ENCODE peak calls at places on chromosome 1, in eight cellular contexts. One of them, this sample, is unnamed.

GRCh38 chr1:37434292-37434907 is 40.0 kb upstream of the ZC3H12A start:
- DNase-seq in HL-60: peak
- DNase-seq in PC-9: peak
- DNase-seq in gastrocnemius medialis: peak
- DNase-seq in choroid plexus epithelial cell: peak
- DNase-seq in fibroblast of pulmonary artery: peak
- DNase-seq in cardiac fibroblast: peak
- DNase-seq in kidney epithelial cell: no peak
- DNase-seq in this sample: no peak

GRCh38 chr1:214102907-214103306 is 115.1 kb downstream of the PROX1 start:
- DNase-seq in cardiac fibroblast: peak
- DNase-seq in fibroblast of pulmonary artery: peak
- DNase-seq in gastrocnemius medialis: no peak
- DNase-seq in kidney epithelial cell: peak
- DNase-seq in choroid plexus epithelial cell: peak
- DNase-seq in PC-9: peak
- DNase-seq in HL-60: no peak
- DNase-seq in this sample: peak

GRCh38 chr1:101174722-101175121 is 62.1 kb upstream of the S1PR1 start:
- DNase-seq in PC-9: peak
- DNase-seq in fibroblast of pulmonary artery: peak
- DNase-seq in HL-60: no peak
- DNase-seq in cardiac fibroblast: peak
- DNase-seq in choroid plexus epithelial cell: peak
- DNase-seq in kidney epithelial cell: peak
- DNase-seq in gastrocnemius medialis: no peak
- DNase-seq in this sample: peak

GRCh38 chr1:116852910-116853309 is 56.8 kb upstream of the PTGFRN start:
- DNase-seq in PC-9: no peak
- DNase-seq in fibroblast of pulmonary artery: no peak
- DNase-seq in kidney epithelial cell: no peak
- DNase-seq in choroid plexus epithelial cell: peak
- DNase-seq in cardiac fibroblast: no peak
- DNase-seq in gastrocnemius medialis: no peak
- DNase-seq in HL-60: no peak
- DNase-seq in this sample: no peak

GRCh38 chr1:19021845-19022244 is 65.4 kb upstream of the IFFO2 start:
- DNase-seq in kidney epithelial cell: no peak
- DNase-seq in gastrocnemius medialis: no peak
- DNase-seq in choroid plexus epithelial cell: no peak
- DNase-seq in fibroblast of pulmonary artery: no peak
- DNase-seq in HL-60: no peak
- DNase-seq in cardiac fibroblast: no peak
- DNase-seq in PC-9: no peak
- DNase-seq in this sample: no peak

GRCh38 chr1:14363707-14364413 is 234.6 kb upstream of the KAZN start:
- DNase-seq in cardiac fibroblast: no peak
- DNase-seq in gastrocnemius medialis: no peak
- DNase-seq in fibroblast of pulmonary artery: no peak
- DNase-seq in kidney epithelial cell: no peak
- DNase-seq in HL-60: no peak
- DNase-seq in PC-9: no peak
- DNase-seq in choroid plexus epithelial cell: no peak
- DNase-seq in this sample: no peak

GRCh38 chr1:44645466-44646244 is 28.6 kb downstream of the TMEM53 start:
- DNase-seq in HL-60: no peak
- DNase-seq in choroid plexus epithelial cell: no peak
- DNase-seq in kidney epithelial cell: no peak
- DNase-seq in PC-9: no peak
- DNase-seq in cardiac fibroblast: no peak
- DNase-seq in fibroblast of pulmonary artery: no peak
- DNase-seq in gastrocnemius medialis: peak
- DNase-seq in this sample: no peak

GRCh38 chr1:20234761-20235540 is 48.6 kb upstream of the PLA2G2C start:
- DNase-seq in choroid plexus epithelial cell: no peak
- DNase-seq in gastrocnemius medialis: no peak
- DNase-seq in kidney epithelial cell: no peak
- DNase-seq in HL-60: no peak
- DNase-seq in cardiac fibroblast: no peak
- DNase-seq in PC-9: no peak
- DNase-seq in fibroblast of pulmonary artery: no peak
- DNase-seq in this sample: no peak

GRCh38 chr1:229709620-229710019 is 83.6 kb downstream of the URB2 start:
- DNase-seq in choroid plexus epithelial cell: no peak
- DNase-seq in PC-9: no peak
- DNase-seq in kidney epithelial cell: no peak
- DNase-seq in gastrocnemius medialis: no peak
- DNase-seq in cardiac fibroblast: peak
- DNase-seq in fibroblast of pulmonary artery: no peak
- DNase-seq in HL-60: no peak
- DNase-seq in this sample: no peak

GRCh38 chr1:31753623-31754349 is 10.4 kb downstream of the ADGRB2 start:
- DNase-seq in kidney epithelial cell: no peak
- DNase-seq in gastrocnemius medialis: no peak
- DNase-seq in choroid plexus epithelial cell: peak
- DNase-seq in fibroblast of pulmonary artery: peak
- DNase-seq in PC-9: no peak
- DNase-seq in HL-60: no peak
- DNase-seq in cardiac fibroblast: no peak
- DNase-seq in this sample: no peak

GRCh38 chr1:7558041-7558461 is 213.0 kb upstream of the VAMP3 start:
- DNase-seq in PC-9: no peak
- DNase-seq in gastrocnemius medialis: no peak
- DNase-seq in cardiac fibroblast: no peak
- DNase-seq in fibroblast of pulmonary artery: no peak
- DNase-seq in kidney epithelial cell: no peak
- DNase-seq in HL-60: no peak
- DNase-seq in choroid plexus epithelial cell: no peak
- DNase-seq in this sample: no peak

GRCh38 chr1:226662704-226663326 is 76.3 kb downstream of the ITPKB start:
- DNase-seq in fibroblast of pulmonary artery: peak
- DNase-seq in kidney epithelial cell: peak
- DNase-seq in cardiac fibroblast: peak
- DNase-seq in PC-9: peak
- DNase-seq in HL-60: peak
- DNase-seq in gastrocnemius medialis: peak
- DNase-seq in choroid plexus epithelial cell: peak
- DNase-seq in this sample: peak

GRCh38 chr1:200971955-200972711 is 51.4 kb downstream of the KIF21B start:
- DNase-seq in cardiac fibroblast: peak
- DNase-seq in fibroblast of pulmonary artery: peak
- DNase-seq in gastrocnemius medialis: no peak
- DNase-seq in PC-9: peak
- DNase-seq in kidney epithelial cell: no peak
- DNase-seq in choroid plexus epithelial cell: peak
- DNase-seq in HL-60: peak
- DNase-seq in this sample: no peak

GRCh38 chr1:168227620-168228019 is 1.8 kb downstream of the SFT2D2 start:
- DNase-seq in fibroblast of pulmonary artery: no peak
- DNase-seq in cardiac fibroblast: peak
- DNase-seq in kidney epithelial cell: no peak
- DNase-seq in gastrocnemius medialis: no peak
- DNase-seq in PC-9: no peak
- DNase-seq in HL-60: no peak
- DNase-seq in choroid plexus epithelial cell: peak
- DNase-seq in this sample: no peak

GRCh38 chr1:30782361-30783243 is 25.0 kb upstream of the LAPTM5 start:
- DNase-seq in fibroblast of pulmonary artery: peak
- DNase-seq in PC-9: peak
- DNase-seq in gastrocnemius medialis: peak
- DNase-seq in HL-60: peak
- DNase-seq in cardiac fibroblast: peak
- DNase-seq in kidney epithelial cell: no peak
- DNase-seq in choroid plexus epithelial cell: peak
- DNase-seq in this sample: no peak

GRCh38 chr1:104120488-104120887 is 370.8 kb downstream of the AMY1C start:
- DNase-seq in cardiac fibroblast: no peak
- DNase-seq in kidney epithelial cell: no peak
- DNase-seq in gastrocnemius medialis: no peak
- DNase-seq in fibroblast of pulmonary artery: no peak
- DNase-seq in choroid plexus epithelial cell: no peak
- DNase-seq in HL-60: no peak
- DNase-seq in PC-9: no peak
- DNase-seq in this sample: no peak
- TF ChIP-seq CTCF in cardiac fibroblast: no peak
- TF ChIP-seq CTCF in kidney epithelial cell: no peak
- TF ChIP-seq CTCF in gastrocnemius medialis: no peak
- TF ChIP-seq CTCF in fibroblast of pulmonary artery: no peak
- TF ChIP-seq CTCF in choroid plexus epithelial cell: no peak
- TF ChIP-seq CTCF in HL-60: no peak
- TF ChIP-seq CTCF in PC-9: peak
- TF ChIP-seq CTCF in this sample: no peak

GRCh38 chr1:59079434-59080135 is 217.3 kb upstream of the FGGY start:
- DNase-seq in PC-9: no peak
- DNase-seq in kidney epithelial cell: no peak
- DNase-seq in gastrocnemius medialis: no peak
- DNase-seq in fibroblast of pulmonary artery: no peak
- DNase-seq in HL-60: no peak
- DNase-seq in choroid plexus epithelial cell: peak
- DNase-seq in cardiac fibroblast: no peak
- DNase-seq in this sample: no peak
- H3K4me3 ChIP-seq in PC-9: no peak
- H3K4me3 ChIP-seq in kidney epithelial cell: no peak
- H3K4me3 ChIP-seq in gastrocnemius medialis: no peak
- H3K4me3 ChIP-seq in fibroblast of pulmonary artery: no peak
- H3K4me3 ChIP-seq in HL-60: no peak
- H3K4me3 ChIP-seq in choroid plexus epithelial cell: no peak
- H3K4me3 ChIP-seq in cardiac fibroblast: no peak
- H3K4me3 ChIP-seq in this sample: no peak

GRCh38 chr1:29125237-29125641 is 1.5 kb upstream of the TMEM200B start:
- DNase-seq in choroid plexus epithelial cell: no peak
- DNase-seq in PC-9: no peak
- DNase-seq in gastrocnemius medialis: no peak
- DNase-seq in fibroblast of pulmonary artery: no peak
- DNase-seq in cardiac fibroblast: no peak
- DNase-seq in HL-60: no peak
- DNase-seq in kidney epithelial cell: no peak
- DNase-seq in this sample: no peak

GRCh38 chr1:29126198-29126597 is 2.5 kb upstream of the TMEM200B start:
- DNase-seq in choroid plexus epithelial cell: no peak
- DNase-seq in gastrocnemius medialis: no peak
- DNase-seq in fibroblast of pulmonary artery: no peak
- DNase-seq in kidney epithelial cell: no peak
- DNase-seq in cardiac fibroblast: no peak
- DNase-seq in PC-9: no peak
- DNase-seq in HL-60: no peak
- DNase-seq in this sample: no peak

GRCh38 chr1:29123871-29124365 is at the start of gene TMEM200B:
- DNase-seq in PC-9: no peak
- DNase-seq in choroid plexus epithelial cell: no peak
- DNase-seq in HL-60: no peak
- DNase-seq in kidney epithelial cell: no peak
- DNase-seq in fibroblast of pulmonary artery: no peak
- DNase-seq in cardiac fibroblast: no peak
- DNase-seq in gastrocnemius medialis: no peak
- DNase-seq in this sample: no peak

GRCh38 chr1:29122987-29123870 is 474 bp downstream of the TMEM200B start:
- DNase-seq in HL-60: no peak
- DNase-seq in PC-9: no peak
- DNase-seq in gastrocnemius medialis: no peak
- DNase-seq in kidney epithelial cell: no peak
- DNase-seq in fibroblast of pulmonary artery: peak
- DNase-seq in choroid plexus epithelial cell: peak
- DNase-seq in cardiac fibroblast: peak
- DNase-seq in this sample: no peak

GRCh38 chr1:29124366-29125236 is 898 bp upstream of the TMEM200B start:
- DNase-seq in choroid plexus epithelial cell: peak
- DNase-seq in cardiac fibroblast: peak
- DNase-seq in fibroblast of pulmonary artery: peak
- DNase-seq in HL-60: peak
- DNase-seq in kidney epithelial cell: no peak
- DNase-seq in PC-9: peak
- DNase-seq in gastrocnemius medialis: peak
- DNase-seq in this sample: no peak
- TF ChIP-seq CTCF in choroid plexus epithelial cell: peak
- TF ChIP-seq CTCF in cardiac fibroblast: peak
- TF ChIP-seq CTCF in fibroblast of pulmonary artery: peak
- TF ChIP-seq CTCF in HL-60: no peak
- TF ChIP-seq CTCF in kidney epithelial cell: peak
- TF ChIP-seq CTCF in PC-9: peak
- TF ChIP-seq CTCF in gastrocnemius medialis: peak
- TF ChIP-seq CTCF in this sample: peak

GRCh38 chr1:27605300-27605766 is 1.4 kb upstream of the AHDC1 start:
- DNase-seq in kidney epithelial cell: no peak
- DNase-seq in PC-9: no peak
- DNase-seq in choroid plexus epithelial cell: no peak
- DNase-seq in fibroblast of pulmonary artery: no peak
- DNase-seq in cardiac fibroblast: no peak
- DNase-seq in HL-60: no peak
- DNase-seq in gastrocnemius medialis: no peak
- DNase-seq in this sample: no peak

GRCh38 chr1:27604579-27605299 is 795 bp upstream of the AHDC1 start:
- DNase-seq in gastrocnemius medialis: no peak
- DNase-seq in PC-9: no peak
- DNase-seq in HL-60: no peak
- DNase-seq in choroid plexus epithelial cell: no peak
- DNase-seq in cardiac fibroblast: no peak
- DNase-seq in fibroblast of pulmonary artery: no peak
- DNase-seq in kidney epithelial cell: no peak
- DNase-seq in this sample: no peak

GRCh38 chr1:27607239-27607804 is 3.4 kb upstream of the AHDC1 start:
- DNase-seq in HL-60: no peak
- DNase-seq in PC-9: no peak
- DNase-seq in gastrocnemius medialis: no peak
- DNase-seq in fibroblast of pulmonary artery: peak
- DNase-seq in choroid plexus epithelial cell: peak
- DNase-seq in kidney epithelial cell: no peak
- DNase-seq in cardiac fibroblast: no peak
- DNase-seq in this sample: no peak

GRCh38 chr1:27606708-27607238 is 2.8 kb upstream of the AHDC1 start:
- DNase-seq in PC-9: no peak
- DNase-seq in cardiac fibroblast: peak
- DNase-seq in choroid plexus epithelial cell: peak
- DNase-seq in kidney epithelial cell: no peak
- DNase-seq in fibroblast of pulmonary artery: no peak
- DNase-seq in gastrocnemius medialis: no peak
- DNase-seq in HL-60: no peak
- DNase-seq in this sample: no peak

DNA sequence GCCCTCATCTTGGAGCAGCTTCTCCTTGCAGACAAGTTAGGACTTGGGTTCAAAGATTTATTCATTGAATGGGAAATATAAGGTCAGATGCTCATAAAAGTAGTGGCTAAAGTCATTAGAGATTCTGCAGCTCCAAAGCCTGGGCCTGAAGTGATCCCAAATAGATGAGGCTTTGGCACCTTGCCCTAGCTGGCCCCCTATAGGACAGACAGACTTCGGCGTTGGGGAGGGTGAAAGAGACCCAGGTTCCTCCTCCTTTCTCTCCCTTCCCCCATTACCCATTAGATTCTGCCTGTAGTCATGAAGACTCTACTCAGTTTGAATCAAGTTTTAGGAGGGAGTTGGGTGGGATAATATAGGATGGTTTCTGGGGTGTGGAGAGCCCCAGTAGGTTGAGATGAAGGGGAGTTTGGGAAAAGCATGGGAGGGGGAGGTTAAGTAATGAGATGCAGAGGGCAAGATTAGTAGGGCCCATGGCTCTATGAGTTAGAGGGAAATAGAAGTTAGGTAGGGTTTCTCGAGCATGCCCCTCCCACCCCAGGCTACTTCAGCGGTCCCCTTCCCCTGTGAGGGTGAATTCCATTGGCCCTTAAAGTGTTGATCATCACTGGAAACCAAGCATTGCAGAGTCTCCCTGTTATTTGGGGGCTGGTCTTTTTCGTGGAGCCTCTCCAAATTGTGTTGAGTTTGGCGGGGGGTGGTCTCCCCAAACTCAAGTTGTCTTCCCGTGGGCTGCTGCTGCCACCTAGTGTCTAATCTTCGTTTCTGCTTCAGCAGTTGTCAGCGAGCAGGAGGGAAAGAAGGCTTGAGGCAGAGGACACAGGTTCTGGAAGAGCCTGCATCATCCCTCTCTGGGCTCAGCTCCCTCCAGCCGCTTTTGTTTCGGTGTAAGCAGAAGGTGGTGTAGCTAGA is 2.1 kb upstream of the AHDC1 start:
- DNase-seq in cardiac fibroblast: peak
- DNase-seq in gastrocnemius medialis: no peak
- DNase-seq in choroid plexus epithelial cell: peak
- DNase-seq in fibroblast of pulmonary artery: peak
- DNase-seq in HL-60: peak
- DNase-seq in kidney epithelial cell: no peak
- DNase-seq in PC-9: peak
- DNase-seq in this sample: no peak
- H3K4me3 ChIP-seq in cardiac fibroblast: no peak
- H3K4me3 ChIP-seq in gastrocnemius medialis: no peak
- H3K4me3 ChIP-seq in choroid plexus epithelial cell: no peak
- H3K4me3 ChIP-seq in fibroblast of pulmonary artery: no peak
- H3K4me3 ChIP-seq in HL-60: no peak
- H3K4me3 ChIP-seq in kidney epithelial cell: no peak
- H3K4me3 ChIP-seq in PC-9: no peak
- H3K4me3 ChIP-seq in this sample: no peak

This sample was measured in AG09309.